ENCODE peak calls at places on chromosomes 3 and 15, in four cellular contexts. E is kidney, R is tibial nerve, K is esophagus squamous epithelium. H is an unnamed sample. For H3K9me3, the result is how much of the 10 kb centered on the place peaks cover.

GRCh38 chr3:12395349-12396012 is 88.8 kb upstream of the TSEN2 start:
- DNase-seq in K (no peak), R (no peak), E (no peak), H (no peak)

GRCh38 chr15:37101634-37102314 is 1.4 kb upstream of the MEIS2 start:
- DNase-seq in K (no peak), E (peak), R (no peak), H (no peak)

GRCh38 chr3:122513386-122514122 is 1.2 kb downstream of the KPNA1 start:
- DNase-seq in E (no peak), R (no peak), K (no peak), H (no peak)

GRCh38 chr15:86863226-86863915 is 783.7 kb downstream of the AGBL1 start:
- DNase-seq in K (no peak), R (no peak), E (no peak), H (no peak)

GRCh38 chr3:29185706-29186105 is 95.2 kb upstream of the RBMS3 start:
- DNase-seq in K (no peak), R (no peak), E (no peak), H (no peak)

GRCh38 chr3:45509038-45509767 is 85.3 kb upstream of the LIMD1 start:
- DNase-seq in E (no peak), R (no peak), K (no peak), H (no peak)

GRCh38 chr15:52162260-52162659 is 28.9 kb downstream of the GNB5 start:
- DNase-seq in R (no peak), K (no peak), E (no peak), H (no peak)

GRCh38 chr3:100647673-100648072 is 38.3 kb downstream of the ADGRG7 start:
- DNase-seq in K (no peak), E (no peak), R (no peak), H (no peak)

DNA sequence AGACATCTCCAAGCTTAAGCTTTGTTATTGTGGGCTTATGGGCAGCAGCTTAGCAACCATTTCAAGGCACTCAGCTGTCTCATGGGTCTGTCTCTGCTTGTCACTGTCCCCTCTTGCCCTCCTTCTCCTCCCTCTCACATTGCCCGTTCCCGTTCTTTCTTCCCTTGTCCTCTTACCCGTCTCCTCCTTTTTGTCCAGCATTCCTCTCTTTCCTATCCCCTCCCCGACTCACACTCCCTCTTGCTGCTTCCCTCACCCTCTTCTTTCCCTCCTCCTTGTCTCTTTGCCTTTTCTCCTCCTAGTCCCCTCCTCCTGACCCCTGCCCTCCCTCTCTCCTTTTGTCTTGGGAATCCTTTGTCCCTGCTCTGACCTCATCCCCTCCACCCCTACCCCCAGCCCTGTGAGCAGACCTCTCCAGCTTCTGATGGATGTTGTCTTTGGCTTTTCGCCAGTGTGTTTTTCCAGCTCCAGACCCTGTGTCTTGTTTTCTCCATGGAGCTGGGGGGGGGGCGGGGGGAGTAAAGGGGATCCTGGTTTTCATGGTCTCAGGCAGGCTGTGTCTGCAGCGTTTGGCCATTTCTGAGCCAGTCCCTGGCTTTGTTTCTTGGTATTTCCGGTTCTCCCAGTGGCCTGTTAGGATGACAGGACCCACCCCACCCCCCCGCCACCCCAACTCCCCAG is 47.9 kb upstream of the TRAK1 start:
- DNase-seq in K (no peak), R (no peak), E (no peak), H (no peak)
- H3K4me3 ChIP-seq in K (no peak), R (no peak), E (peak), H (peak)

GRCh38 chr15:26537653-26538052 is 235.2 kb downstream of the GABRB3 start:
- DNase-seq in R (no peak), E (no peak), K (no peak), H (no peak)
- H3K9me3 ChIP-seq in R (under half), E (under half), K (under half), H (under half)

DNA sequence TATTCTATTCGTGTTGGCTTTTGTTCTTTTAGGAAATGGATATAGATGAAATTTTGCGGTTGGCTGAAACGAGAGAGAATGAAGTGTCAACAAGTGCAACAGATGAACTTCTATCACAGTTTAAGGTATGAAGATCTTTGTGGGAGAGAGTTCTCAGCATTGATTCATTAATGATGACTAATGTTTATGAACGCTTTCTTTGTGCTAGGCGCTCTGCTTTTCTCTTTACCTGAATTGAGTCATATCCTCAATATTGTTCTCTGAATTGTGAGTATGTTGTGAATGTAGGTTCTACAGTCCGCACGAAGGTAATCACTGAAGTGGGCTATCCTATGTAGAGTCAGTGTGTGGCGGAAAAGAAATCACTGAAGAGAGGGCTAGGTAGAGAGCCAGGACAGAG is 81.2 kb downstream of the CHD2 start:
- DNase-seq in R (no peak), K (no peak), E (no peak), H (no peak)
- H3K27ac ChIP-seq in R (no peak), K (peak), E (no peak), H (no peak)

DNA sequence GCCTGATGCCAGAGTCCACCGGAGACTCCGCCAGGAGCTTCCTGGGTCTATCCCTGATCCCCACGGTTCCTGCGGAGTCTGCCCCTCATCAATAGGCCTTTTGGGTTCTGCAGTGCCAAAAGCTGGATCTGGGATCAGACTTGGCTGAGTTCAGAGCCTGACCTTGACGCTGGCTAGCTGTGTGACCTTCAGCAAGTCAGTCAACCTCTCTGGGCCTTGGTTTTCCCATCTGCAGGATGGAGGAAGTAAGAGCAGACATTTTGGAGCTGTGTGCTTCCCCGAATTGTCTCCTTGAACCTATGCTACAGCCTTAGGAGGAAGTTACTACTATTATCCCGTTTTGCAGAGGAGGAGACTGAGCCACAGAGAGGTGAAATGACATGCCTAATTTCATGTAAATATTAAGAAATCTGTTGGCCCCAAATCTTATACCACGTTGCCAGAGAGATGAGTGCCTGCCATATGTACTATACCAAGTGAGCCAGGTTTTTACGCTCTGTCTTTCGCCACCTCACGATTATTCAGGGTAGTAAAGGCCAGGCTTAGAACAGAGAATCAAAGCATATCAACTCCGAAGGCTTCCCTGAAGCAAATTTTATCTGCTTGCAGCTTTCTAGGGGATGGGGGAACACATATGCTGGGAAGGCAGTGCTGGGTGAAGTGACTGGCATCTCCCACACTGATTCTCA is 112.6 kb downstream of the SRGAP3 start:
- DNase-seq in K (no peak), R (no peak), E (no peak), H (no peak)
- H3K4me3 ChIP-seq in K (no peak), R (peak), E (no peak), H (peak)

GRCh38 chr15:25059698-25060471 is 105.1 kb downstream of the SNRPN start:
- DNase-seq in E (peak), R (no peak), K (no peak), H (no peak)
- H3K9me3 ChIP-seq in E (half or more), R (under half), K (half or more), H (half or more)